ENCODE peak calls at places on chromosomes 16 and 17, in seven cellular contexts. A, G, P, W, J, Z and Y are unnamed samples.

GRCh38 chr16:5354645-5355044 is 257.1 kb upstream of the EEF2KMT start:
- DNase-seq in A (no peak), G (no peak), W (no peak), J (no peak), P (no peak), Z (no peak), Y (no peak)

GRCh38 chr16:57260294-57260929 is 15.4 kb downstream of the ARL2BP start:
- DNase-seq in J (no peak), A (peak), G (no peak), W (peak), P (peak), Z (peak), Y (peak)

GRCh38 chr16:73040136-73040535 is 7.8 kb downstream of the ZFHX3 start:
- DNase-seq in Z (no peak), J (no peak), W (no peak), G (no peak), P (no peak), A (no peak), Y (no peak)

GRCh38 chr17:82217120-82217529 is 4.5 kb upstream of the CCDC57 start:
- DNase-seq in G (peak), J (no peak), W (no peak), P (no peak), A (peak), Z (no peak), Y (no peak)

GRCh38 chr17:81898029-81898866 is 3.8 kb upstream of the NPB start:
- DNase-seq in P (peak), A (peak), W (no peak), G (no peak), J (no peak), Z (peak), Y (no peak)

GRCh38 chr16:88768041-88768876 is 16.8 kb downstream of the PIEZO1 start:
- DNase-seq in J (no peak), Z (no peak), A (peak), G (no peak), W (no peak), P (no peak), Y (no peak)

GRCh38 chr16:1645914-1646525 is 32.1 kb upstream of the JPT2 start:
- DNase-seq in W (no peak), A (peak), P (peak), J (no peak), Z (peak), G (no peak), Y (peak)

GRCh38 chr17:78696016-78696992 is 85.8 kb downstream of the CYTH1 start:
- DNase-seq in J (no peak), A (no peak), P (no peak), Z (no peak), G (no peak), W (no peak), Y (no peak)

GRCh38 chr17:77427471-77427991 is 286.8 kb downstream of the SEC14L1 start:
- DNase-seq in P (peak), G (peak), W (no peak), Z (no peak), J (no peak), A (peak), Y (no peak)

GRCh38 chr16:48365601-48366164 is 19.5 kb downstream of the SIAH1 start:
- DNase-seq in P (peak), Z (no peak), G (peak), W (no peak), A (peak), J (peak), Y (peak)

GRCh38 chr16:67874147-67874771 is 1.4 kb downstream of the EDC4 start:
- DNase-seq in J (no peak), Z (no peak), W (no peak), A (no peak), G (no peak), P (no peak), Y (peak)